ENCODE peak calls at places on chromosome 9, in six cellular contexts. One of them, this sample, is unnamed.

GRCh38 chr9:105636331-105636730 is 25.9 kb upstream of the TAL2 start:
- DNase-seq in H9: no peak
- DNase-seq in neuronal stem cell: no peak
- DNase-seq in mesendoderm: no peak
- DNase-seq in IMR-90: peak; percentile 29
- DNase-seq in H1: no peak
- DNase-seq in this sample: peak; percentile 60

GRCh38 chr9:123796073-123796472 is 133.9 kb downstream of the DENND1A start:
- DNase-seq in H9: no peak
- DNase-seq in neuronal stem cell: no peak
- DNase-seq in mesendoderm: no peak
- DNase-seq in IMR-90: no peak
- DNase-seq in H1: no peak
- DNase-seq in this sample: no peak

GRCh38 chr9:27880640-27881039 is 307.4 kb upstream of the C9orf72 start:
- DNase-seq in H9: no peak
- DNase-seq in neuronal stem cell: no peak
- DNase-seq in mesendoderm: no peak
- DNase-seq in IMR-90: no peak
- DNase-seq in H1: no peak
- DNase-seq in this sample: no peak

GRCh38 chr9:69970001-69970531 is 73.6 kb upstream of the MAMDC2 start:
- DNase-seq in H9: no peak
- DNase-seq in neuronal stem cell: no peak
- DNase-seq in mesendoderm: no peak
- DNase-seq in IMR-90: no peak
- DNase-seq in H1: no peak
- DNase-seq in this sample: no peak

GRCh38 chr9:27473135-27473534 is 51.0 kb upstream of the IFNK start:
- DNase-seq in H9: no peak
- DNase-seq in neuronal stem cell: no peak
- DNase-seq in mesendoderm: no peak
- DNase-seq in IMR-90: no peak
- DNase-seq in H1: no peak
- DNase-seq in this sample: peak; percentile 33

GRCh38 chr9:127318651-127319167 is 54.1 kb downstream of the GARNL3 start:
- DNase-seq in H9: no peak
- DNase-seq in neuronal stem cell: no peak
- DNase-seq in mesendoderm: no peak
- DNase-seq in IMR-90: peak; percentile 76
- DNase-seq in H1: no peak
- DNase-seq in this sample: peak; percentile 65

GRCh38 chr9:74032421-74032820 is 464.7 kb upstream of the RORB start:
- DNase-seq in H9: no peak
- DNase-seq in neuronal stem cell: no peak
- DNase-seq in mesendoderm: peak; percentile 95
- DNase-seq in IMR-90: no peak
- DNase-seq in H1: no peak
- DNase-seq in this sample: no peak

GRCh38 chr9:114551750-114552685 is 35.6 kb upstream of the ATP6V1G1 start:
- DNase-seq in H9: no peak
- DNase-seq in neuronal stem cell: no peak
- DNase-seq in mesendoderm: peak; percentile 82
- DNase-seq in IMR-90: peak; percentile 98
- DNase-seq in H1: peak; percentile 19
- DNase-seq in this sample: peak; percentile 99

GRCh38 chr9:86948153-86948929 is 1.0 kb upstream of the GAS1 start:
- DNase-seq in H9: peak; percentile 74
- DNase-seq in neuronal stem cell: peak; percentile 73
- DNase-seq in mesendoderm: peak; percentile 81
- DNase-seq in IMR-90: peak; percentile 82
- DNase-seq in H1: no peak
- DNase-seq in this sample: peak; percentile 72

GRCh38 chr9:86944974-86945867 is 2.1 kb downstream of the GAS1 start:
- DNase-seq in H9: peak; percentile 52
- DNase-seq in neuronal stem cell: no peak
- DNase-seq in mesendoderm: peak; percentile 59
- DNase-seq in IMR-90: peak; percentile 39
- DNase-seq in H1: no peak
- DNase-seq in this sample: peak; percentile 16

GRCh38 chr9:86947146-86948081 is at the start of gene GAS1:
- DNase-seq in H9: peak; percentile 92
- DNase-seq in neuronal stem cell: peak; percentile 96
- DNase-seq in mesendoderm: peak; percentile 98
- DNase-seq in IMR-90: peak; percentile 96
- DNase-seq in H1: peak; percentile 82
- DNase-seq in this sample: peak; percentile 96

GRCh38 chr9:86945868-86946711 is 1.2 kb downstream of the GAS1 start:
- DNase-seq in H9: peak; percentile 66
- DNase-seq in neuronal stem cell: no peak
- DNase-seq in mesendoderm: peak; percentile 77
- DNase-seq in IMR-90: peak; percentile 75
- DNase-seq in H1: no peak
- DNase-seq in this sample: peak; percentile 64

DNA sequence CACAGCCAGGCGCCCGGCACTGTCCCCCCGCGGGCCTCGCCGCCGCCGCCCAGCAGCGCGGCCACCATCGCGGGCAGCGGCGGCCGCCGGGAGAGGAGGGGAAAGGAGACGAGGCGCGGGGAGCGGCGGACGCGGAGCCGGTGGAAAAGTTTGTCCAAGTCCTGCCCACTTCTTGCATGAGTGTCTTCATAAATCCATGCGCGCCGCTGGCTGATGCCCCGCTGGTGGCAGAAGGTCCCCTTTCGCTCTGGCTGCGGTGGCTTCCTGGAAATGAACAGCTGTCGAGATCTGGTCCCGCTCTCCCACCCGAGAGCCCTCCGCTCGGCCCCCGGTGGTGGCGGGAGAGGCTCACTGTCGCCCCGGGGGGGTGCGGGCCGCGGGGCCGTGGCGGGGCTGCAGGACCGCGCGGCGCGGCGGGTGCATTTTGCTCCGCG is 577 bp downstream of the GAS1 start:
- DNase-seq in H9: peak; percentile 48
- DNase-seq in neuronal stem cell: no peak
- DNase-seq in mesendoderm: no peak
- DNase-seq in IMR-90: no peak
- DNase-seq in H1: no peak
- DNase-seq in this sample: peak; percentile 66
- H4K8ac ChIP-seq in H9: no peak overlapping the region
- H4K8ac ChIP-seq in neuronal stem cell: no peak overlapping the region
- H4K8ac ChIP-seq in mesendoderm: no peak overlapping the region
- H4K8ac ChIP-seq in IMR-90: no peak overlapping the region
- H4K8ac ChIP-seq in H1: peak overlapping the region; percentile 43
- H4K8ac ChIP-seq in this sample: peak overlapping the region; percentile 41

GRCh38 chr9:137982132-137982666 is 104.6 kb downstream of the CACNA1B start:
- DNase-seq in H9: no peak
- DNase-seq in neuronal stem cell: no peak
- DNase-seq in mesendoderm: no peak
- DNase-seq in IMR-90: no peak
- DNase-seq in H1: no peak
- DNase-seq in this sample: peak; percentile 3
- H3K4me2 ChIP-seq in H9: no peak overlapping the region
- H3K4me2 ChIP-seq in neuronal stem cell: no peak overlapping the region
- H3K4me2 ChIP-seq in mesendoderm: no peak overlapping the region
- H3K4me2 ChIP-seq in IMR-90: no peak overlapping the region
- H3K4me2 ChIP-seq in H1: no peak overlapping the region
- H3K4me2 ChIP-seq in this sample: no peak overlapping the region

GRCh38 chr9:136192289-136193126 is 12.4 kb downstream of the LHX3 start:
- DNase-seq in H9: no peak
- DNase-seq in neuronal stem cell: no peak
- DNase-seq in mesendoderm: no peak
- DNase-seq in IMR-90: no peak
- DNase-seq in H1: no peak
- DNase-seq in this sample: no peak
- H3K27me3 ChIP-seq in H9: peaks cover 60% of the 10 kb centered on the region
- H3K27me3 ChIP-seq in neuronal stem cell: peaks cover 72% of the 10 kb centered on the region
- H3K27me3 ChIP-seq in mesendoderm: peaks cover 49% of the 10 kb centered on the region
- H3K27me3 ChIP-seq in IMR-90: peaks cover 83% of the 10 kb centered on the region
- H3K27me3 ChIP-seq in H1: peaks cover 59% of the 10 kb centered on the region
- H3K27me3 ChIP-seq in this sample: peaks cover 84% of the 10 kb centered on the region

DNA sequence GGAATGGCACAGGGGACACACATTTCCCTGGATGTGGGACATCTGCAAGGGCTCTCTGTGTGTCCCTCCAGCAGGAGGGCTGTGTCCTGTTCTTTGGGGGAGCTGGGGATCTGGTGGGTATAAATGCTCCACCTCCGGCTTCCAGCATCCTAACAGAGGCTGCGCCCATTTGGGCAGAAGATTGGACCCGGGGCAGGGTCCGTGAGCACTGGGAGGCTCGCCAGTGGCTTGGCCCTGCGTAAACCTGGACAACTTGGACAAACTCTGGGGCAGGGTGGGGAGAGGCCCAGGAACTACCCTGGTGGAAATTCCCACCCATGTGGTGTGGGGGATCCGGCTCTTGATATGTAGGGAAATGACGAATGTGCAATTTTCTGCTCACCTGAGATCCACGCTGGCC is 80.9 kb downstream of the GADD45G start:
- DNase-seq in H9: no peak
- DNase-seq in neuronal stem cell: no peak
- DNase-seq in mesendoderm: no peak
- DNase-seq in IMR-90: no peak
- DNase-seq in H1: no peak
- DNase-seq in this sample: no peak
- H4K8ac ChIP-seq in H9: no peak overlapping the region
- H4K8ac ChIP-seq in neuronal stem cell: no peak overlapping the region
- H4K8ac ChIP-seq in mesendoderm: no peak overlapping the region
- H4K8ac ChIP-seq in IMR-90: no peak overlapping the region
- H4K8ac ChIP-seq in H1: no peak overlapping the region
- H4K8ac ChIP-seq in this sample: no peak overlapping the region

DNA sequence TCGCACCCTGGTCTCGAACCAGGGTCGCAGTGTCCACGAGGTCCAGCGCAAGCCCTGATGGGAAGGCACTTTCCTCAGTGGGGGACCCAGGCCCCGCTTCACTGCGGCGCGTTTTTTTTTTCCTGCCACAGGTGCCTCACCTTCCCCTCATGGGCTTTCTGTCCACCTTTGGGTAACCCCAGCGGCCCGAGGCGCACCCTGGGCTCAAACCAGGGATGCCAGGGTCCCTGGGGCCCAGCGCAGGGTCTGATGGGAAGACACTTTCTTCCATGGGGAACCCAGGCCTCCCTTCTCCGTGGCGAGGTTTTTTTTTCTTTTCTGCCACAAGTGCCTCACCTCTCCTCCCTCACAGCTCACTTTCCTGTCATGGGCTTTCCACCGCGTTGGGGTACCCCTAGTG is 1269.9 kb downstream of the FOXD4L5 start:
- DNase-seq in H9: no peak
- DNase-seq in neuronal stem cell: no peak
- DNase-seq in mesendoderm: no peak
- DNase-seq in IMR-90: no peak
- DNase-seq in H1: no peak
- DNase-seq in this sample: no peak
- H3K4me2 ChIP-seq in H9: no peak overlapping the region
- H3K4me2 ChIP-seq in neuronal stem cell: no peak overlapping the region
- H3K4me2 ChIP-seq in mesendoderm: no peak overlapping the region
- H3K4me2 ChIP-seq in IMR-90: no peak overlapping the region
- H3K4me2 ChIP-seq in H1: no peak overlapping the region
- H3K4me2 ChIP-seq in this sample: no peak overlapping the region

DNA sequence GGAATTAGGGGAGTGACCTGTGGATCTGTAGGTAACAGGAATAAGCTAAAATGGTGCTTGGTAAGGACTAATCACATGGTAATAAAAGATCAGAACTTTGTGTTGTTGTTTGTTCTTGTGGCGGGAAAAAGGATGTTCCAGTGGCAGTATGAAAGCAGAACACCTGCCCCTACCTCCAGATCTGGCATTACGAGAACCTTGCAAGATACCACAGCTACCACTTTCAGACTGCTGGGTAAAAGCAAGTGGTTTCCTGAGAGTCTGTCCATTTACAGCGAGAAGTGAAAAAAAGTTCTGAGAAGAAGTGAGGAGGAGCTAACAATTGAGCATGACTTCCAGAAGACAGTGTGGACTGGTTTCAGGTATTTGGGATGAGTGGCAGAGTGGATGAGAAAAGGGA is 252.5 kb downstream of the TLE4 start:
- DNase-seq in H9: no peak
- DNase-seq in neuronal stem cell: no peak
- DNase-seq in mesendoderm: no peak
- DNase-seq in IMR-90: no peak
- DNase-seq in H1: no peak
- DNase-seq in this sample: no peak
- H3K27me3 ChIP-seq in H9: no peaks in the 10 kb centered on the region
- H3K27me3 ChIP-seq in neuronal stem cell: no peaks in the 10 kb centered on the region
- H3K27me3 ChIP-seq in mesendoderm: no peaks in the 10 kb centered on the region
- H3K27me3 ChIP-seq in IMR-90: peaks cover 5% of the 10 kb centered on the region
- H3K27me3 ChIP-seq in H1: no peaks in the 10 kb centered on the region
- H3K27me3 ChIP-seq in this sample: peaks cover 3% of the 10 kb centered on the region

DNA sequence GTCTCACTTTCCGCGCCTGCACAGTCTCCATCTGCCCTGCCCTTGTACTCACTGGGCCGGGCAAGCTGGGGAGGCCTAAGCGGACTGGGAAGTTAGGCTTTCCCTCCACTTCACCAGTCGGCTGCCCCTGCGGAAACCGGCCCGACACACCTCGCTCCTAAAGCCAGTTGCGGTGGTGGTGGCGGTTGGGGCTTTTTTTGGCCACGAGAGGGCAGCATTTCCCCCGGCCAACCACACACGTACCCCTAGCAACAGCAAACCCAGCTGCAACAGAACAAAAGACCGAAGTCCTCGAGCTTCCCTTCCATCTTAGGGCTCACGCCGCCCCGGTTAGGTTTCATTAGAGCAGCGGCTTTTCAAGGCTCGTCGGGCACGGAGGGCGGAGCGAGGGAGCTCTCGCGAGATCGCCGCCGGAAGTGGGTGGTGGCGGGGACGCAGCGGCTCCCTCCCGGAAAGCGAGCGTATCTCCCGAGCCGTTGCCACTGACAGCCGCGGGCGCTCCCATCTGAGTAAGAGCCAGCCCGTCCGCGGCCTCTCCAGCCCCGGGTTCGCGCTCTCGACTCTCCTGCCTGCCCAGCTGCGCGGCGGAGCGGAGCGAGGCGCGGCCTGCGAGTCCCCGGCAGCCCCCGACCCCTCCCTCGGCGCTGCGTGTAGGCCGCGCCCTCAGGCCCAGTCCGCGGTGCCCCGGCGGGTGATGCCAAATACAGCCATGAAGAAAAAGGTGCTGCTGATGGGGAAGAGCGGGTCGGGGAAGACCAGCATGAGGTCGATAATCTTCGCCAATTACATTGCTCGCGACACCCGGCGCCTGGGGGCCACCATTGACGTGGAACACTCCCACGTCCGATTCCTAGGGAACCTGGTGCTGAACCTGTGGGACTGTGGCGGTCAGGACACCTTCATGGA is at the start of gene RRAGA:
- DNase-seq in H9: peak; percentile 96
- DNase-seq in neuronal stem cell: peak; percentile 99
- DNase-seq in mesendoderm: peak; percentile 99
- DNase-seq in IMR-90: peak; percentile 96
- DNase-seq in H1: peak; percentile 93
- DNase-seq in this sample: peak; percentile 98
- H4K8ac ChIP-seq in H9: no peak within 1 kb of the TSS
- H4K8ac ChIP-seq in neuronal stem cell: no peak within 1 kb of the TSS
- H4K8ac ChIP-seq in mesendoderm: no peak within 1 kb of the TSS
- H4K8ac ChIP-seq in IMR-90: peak within 1 kb of the TSS; percentile 94
- H4K8ac ChIP-seq in H1: peak within 1 kb of the TSS; percentile 93
- H4K8ac ChIP-seq in this sample: peak within 1 kb of the TSS; percentile 96

This sample was measured in mesenchymal stem cell.